ENCODE peak calls at places on chromosome 11, in six cellular contexts. P, I, O, U, E and H are unnamed samples.

GRCh38 chr11:27124514-27125264 is 84.1 kb downstream of the BBOX1 start:
- DNase-seq in P (peak), I (no peak), O (no peak), U (no peak), E (peak), H (no peak)

GRCh38 chr11:73478737-73479347 is 102.6 kb downstream of the RELT start:
- DNase-seq in P (peak), I (no peak), O (no peak), U (no peak), E (peak), H (no peak)

GRCh38 chr11:85531498-85531897 is 95.6 kb downstream of the DLG2 start:
- DNase-seq in P (no peak), I (no peak), O (no peak), U (no peak), E (no peak), H (no peak)

GRCh38 chr11:118437046-118437735 is 899 bp downstream of the KMT2A start:
- DNase-seq in P (peak), I (no peak), O (peak), U (peak), E (peak), H (no peak)

GRCh38 chr11:35598254-35599125 is 19.8 kb upstream of the FJX1 start:
- DNase-seq in P (peak), I (no peak), O (no peak), U (no peak), E (peak), H (no peak)

GRCh38 chr11:93528757-93529639 is 14.2 kb downstream of the SMCO4 start:
- DNase-seq in P (no peak), I (no peak), O (no peak), U (peak), E (no peak), H (no peak)

GRCh38 chr11:97732011-97732632 is 1288.6 kb upstream of the CNTN5 start:
- DNase-seq in P (no peak), I (no peak), O (no peak), U (no peak), E (no peak), H (no peak)

GRCh38 chr11:17391493-17392355 is 3.3 kb upstream of the KCNJ11 start:
- DNase-seq in P (no peak), I (no peak), O (no peak), U (no peak), E (no peak), H (no peak)

GRCh38 chr11:9219115-9219514 is 46.0 kb downstream of the DENND5A start:
- DNase-seq in P (peak), I (no peak), O (no peak), U (no peak), E (peak), H (no peak)

GRCh38 chr11:26931881-26932280 is 62.0 kb upstream of the FIBIN start:
- DNase-seq in P (no peak), I (no peak), O (no peak), U (no peak), E (no peak), H (no peak)

GRCh38 chr11:8062781-8063257 is 18.2 kb upstream of the TUB start:
- DNase-seq in P (no peak), I (no peak), O (peak), U (no peak), E (no peak), H (no peak)

GRCh38 chr11:60914620-60915249 is 777 bp downstream of the TMEM109 start:
- DNase-seq in P (peak), I (no peak), O (peak), U (peak), E (no peak), H (no peak)

GRCh38 chr11:109772846-109773400 is 320.3 kb upstream of the ZC3H12C start:
- DNase-seq in P (no peak), I (no peak), O (no peak), U (no peak), E (no peak), H (no peak)

GRCh38 chr11:13297917-13298356 is 20.3 kb downstream of the BMAL1 start:
- DNase-seq in P (no peak), I (no peak), O (no peak), U (no peak), E (no peak), H (no peak)

GRCh38 chr11:49316180-49316579 is 107.8 kb upstream of the FOLH1 start:
- DNase-seq in P (no peak), I (no peak), O (no peak), U (no peak), E (no peak), H (no peak)

GRCh38 chr11:82671451-82671850 is 62.2 kb downstream of the FAM181B start:
- DNase-seq in P (no peak), I (no peak), O (no peak), U (no peak), E (no peak), H (no peak)

GRCh38 chr11:126226334-126227084 is 14.9 kb downstream of the FAM118B start:
- DNase-seq in P (no peak), I (no peak), O (no peak), U (no peak), E (no peak), H (no peak)

GRCh38 chr11:111960916-111961315 is 23.8 kb downstream of the DIXDC1 start:
- DNase-seq in P (no peak), I (no peak), O (peak), U (no peak), E (peak), H (no peak)

GRCh38 chr11:14973621-14974020 is 1.5 kb upstream of the CALCA start:
- DNase-seq in P (peak), I (no peak), O (no peak), U (no peak), E (no peak), H (no peak)

GRCh38 chr11:2363816-2364370 is 13.2 kb upstream of the CD81 start:
- DNase-seq in P (no peak), I (no peak), O (no peak), U (no peak), E (no peak), H (no peak)

GRCh38 chr11:46696212-46696558 is 4.2 kb downstream of the ARHGAP1 start:
- DNase-seq in P (no peak), I (no peak), O (no peak), U (no peak), E (no peak), H (no peak)

GRCh38 chr11:46377831-46378230 is 3.6 kb upstream of the MDK start:
- DNase-seq in P (no peak), I (no peak), O (no peak), U (no peak), E (no peak), H (no peak)

GRCh38 chr11:103622296-103622695 is 414.1 kb upstream of the DDI1 start:
- DNase-seq in P (no peak), I (no peak), O (no peak), U (no peak), E (no peak), H (no peak)

GRCh38 chr11:68438658-68439259 is 21.8 kb upstream of the PPP6R3 start:
- DNase-seq in P (no peak), I (no peak), O (no peak), U (no peak), E (no peak), H (no peak)

GRCh38 chr11:64164392-64165312 is 1.3 kb downstream of the MACROD1 start:
- DNase-seq in P (no peak), I (no peak), O (peak), U (no peak), E (no peak), H (no peak)

GRCh38 chr11:64854534-64855502 is 10.4 kb upstream of the CDC42BPG start:
- DNase-seq in P (peak), I (no peak), O (peak), U (peak), E (peak), H (peak)

GRCh38 chr11:62508336-62509058 is 38.1 kb downstream of the AHNAK start:
- DNase-seq in P (peak), I (no peak), O (peak), U (peak), E (peak), H (no peak)

GRCh38 chr11:47995318-47995717 is 15.0 kb downstream of the PTPRJ start:
- DNase-seq in P (no peak), I (no peak), O (peak), U (no peak), E (peak), H (no peak)

GRCh38 chr11:1939006-1939626 is 8.0 kb upstream of the MRPL23 start:
- DNase-seq in P (no peak), I (no peak), O (no peak), U (peak), E (no peak), H (no peak)

GRCh38 chr11:74932797-74933196 is 16.1 kb downstream of the XRRA1 start:
- DNase-seq in P (peak), I (no peak), O (no peak), U (no peak), E (no peak), H (peak)

GRCh38 chr11:45233804-45234170 is 52.4 kb downstream of the SYT13 start:
- DNase-seq in P (no peak), I (no peak), O (no peak), U (no peak), E (no peak), H (no peak)

DNA sequence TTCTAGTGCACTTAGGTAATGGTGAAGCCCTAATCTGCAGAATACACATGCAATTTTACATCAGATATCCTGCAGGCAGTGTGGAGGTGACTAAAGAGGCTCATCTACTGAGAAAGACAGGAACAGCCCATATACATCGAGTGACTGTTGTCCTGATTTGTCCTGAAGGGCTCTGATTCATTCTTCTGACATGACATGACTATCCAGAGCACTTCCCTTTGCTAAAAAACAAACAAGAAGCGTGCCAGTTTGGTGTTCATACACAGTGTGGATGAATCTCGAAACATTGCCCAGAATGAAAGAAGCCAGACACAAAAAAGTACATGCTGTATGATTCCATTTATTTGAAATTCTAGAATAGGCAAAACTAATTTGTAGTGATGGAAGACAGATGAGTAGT is 48.0 kb upstream of the AMPD3 start:
- DNase-seq in P (peak), I (no peak), O (no peak), U (no peak), E (peak), H (no peak)
- H3K27ac ChIP-seq in P (peak), I (peak), O (no peak), U (no peak), E (peak), H (no peak)

GRCh38 chr11:11901917-11902316 is 60.1 kb downstream of the USP47 start:
- DNase-seq in P (no peak), I (no peak), O (no peak), U (no peak), E (no peak), H (no peak)

GRCh38 chr11:11898648-11899047 is 56.9 kb downstream of the USP47 start:
- DNase-seq in P (no peak), I (no peak), O (no peak), U (no peak), E (no peak), H (no peak)

GRCh38 chr11:11894486-11894885 is 52.7 kb downstream of the USP47 start:
- DNase-seq in P (peak), I (no peak), O (no peak), U (no peak), E (no peak), H (no peak)

GRCh38 chr11:11895672-11896071 is 53.9 kb downstream of the USP47 start:
- DNase-seq in P (peak), I (no peak), O (no peak), U (no peak), E (peak), H (no peak)

GRCh38 chr11:11899401-11899800 is 57.6 kb downstream of the USP47 start:
- DNase-seq in P (no peak), I (no peak), O (no peak), U (no peak), E (peak), H (no peak)
- TF ChIP-seq CTCF in P (no peak), I (no peak), O (no peak), U (no peak), E (no peak), H (no peak)

DNA sequence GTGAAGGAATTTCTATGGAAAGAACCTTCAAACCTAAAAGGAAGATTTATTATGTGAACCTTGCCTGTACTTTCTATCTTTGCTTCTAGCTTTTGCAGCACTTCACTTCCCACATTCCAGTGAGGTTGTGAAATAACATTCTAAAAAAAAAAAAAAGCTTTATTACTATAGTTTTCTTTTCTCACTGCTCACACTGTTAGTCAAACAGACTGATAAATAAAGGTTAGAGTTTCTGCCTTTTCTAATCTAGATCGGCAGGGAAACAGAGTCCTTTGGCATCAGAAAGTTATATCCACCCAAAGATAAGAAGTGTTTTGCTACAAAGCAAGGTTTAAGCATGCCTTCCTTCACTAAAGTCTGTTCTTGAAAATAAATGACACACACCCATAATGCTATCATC is 2.8 kb downstream of the AAMDC start:
- DNase-seq in P (peak), I (no peak), O (no peak), U (no peak), E (no peak), H (no peak)
- H3K27ac ChIP-seq in P (no peak), I (no peak), O (no peak), U (peak), E (no peak), H (no peak)

GRCh38 chr11:119720311-119720710 is 8.7 kb downstream of the NECTIN1 start:
- DNase-seq in P (no peak), I (no peak), O (no peak), U (no peak), E (no peak), H (no peak)

GRCh38 chr11:119723952-119724325 is 5.1 kb downstream of the NECTIN1 start:
- DNase-seq in P (no peak), I (no peak), O (no peak), U (no peak), E (no peak), H (no peak)

GRCh38 chr11:119723243-119723951 is 5.6 kb downstream of the NECTIN1 start:
- DNase-seq in P (no peak), I (no peak), O (no peak), U (no peak), E (no peak), H (no peak)

GRCh38 chr11:119722281-119722794 is 6.7 kb downstream of the NECTIN1 start:
- DNase-seq in P (no peak), I (no peak), O (peak), U (no peak), E (no peak), H (no peak)

DNA sequence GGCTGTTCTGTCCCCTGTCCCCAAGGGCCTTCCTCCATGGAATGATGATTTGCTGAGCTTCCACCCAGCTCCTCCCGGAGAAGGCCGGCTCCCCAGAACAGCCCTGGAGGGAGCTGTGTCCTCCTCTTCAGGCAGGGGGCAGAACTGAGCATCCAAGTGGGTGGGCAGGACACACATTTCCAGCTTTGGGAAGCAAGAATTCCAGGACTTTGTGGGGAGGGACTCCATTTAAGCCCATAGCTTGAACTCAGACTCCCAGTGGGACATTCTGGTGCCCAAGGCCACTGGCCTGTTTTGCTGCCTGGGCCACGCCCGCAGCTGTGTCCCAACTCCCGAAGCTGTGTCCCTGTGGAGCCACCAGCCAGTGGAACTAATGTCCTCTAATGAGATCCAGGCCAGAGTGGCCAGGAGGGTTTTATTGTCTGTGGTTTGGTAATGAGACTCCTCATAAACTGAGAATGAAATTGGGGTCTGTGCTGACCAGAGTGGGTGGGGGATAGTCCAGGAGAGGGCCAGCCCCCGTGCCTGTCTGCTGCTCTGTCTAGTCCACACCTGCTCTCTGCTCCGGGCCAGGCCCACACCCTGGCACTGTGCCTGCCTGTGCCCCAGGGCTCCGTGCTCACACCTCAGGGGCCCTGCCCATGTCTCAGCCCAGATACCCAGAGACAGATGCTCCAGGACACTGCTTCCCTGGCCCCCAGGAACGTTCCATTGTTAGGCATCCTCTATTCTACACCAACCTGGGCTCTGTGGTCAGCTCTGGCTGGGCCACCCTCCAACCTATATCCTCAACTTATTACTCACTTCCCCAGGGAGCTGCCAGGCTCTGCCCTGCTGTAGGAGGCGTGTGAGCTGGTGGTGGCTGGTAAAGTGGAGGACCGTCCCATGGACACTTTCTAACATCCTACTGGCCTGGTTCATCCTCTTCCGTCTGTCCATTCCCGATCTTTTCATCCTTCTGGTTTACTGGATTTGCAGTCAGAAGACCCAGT is 7.6 kb downstream of the NECTIN1 start:
- DNase-seq in P (no peak), I (no peak), O (peak), U (no peak), E (peak), H (no peak)
- TF ChIP-seq CTCF in P (peak), I (peak), O (peak), U (peak), E (no peak), H (peak)

DNA sequence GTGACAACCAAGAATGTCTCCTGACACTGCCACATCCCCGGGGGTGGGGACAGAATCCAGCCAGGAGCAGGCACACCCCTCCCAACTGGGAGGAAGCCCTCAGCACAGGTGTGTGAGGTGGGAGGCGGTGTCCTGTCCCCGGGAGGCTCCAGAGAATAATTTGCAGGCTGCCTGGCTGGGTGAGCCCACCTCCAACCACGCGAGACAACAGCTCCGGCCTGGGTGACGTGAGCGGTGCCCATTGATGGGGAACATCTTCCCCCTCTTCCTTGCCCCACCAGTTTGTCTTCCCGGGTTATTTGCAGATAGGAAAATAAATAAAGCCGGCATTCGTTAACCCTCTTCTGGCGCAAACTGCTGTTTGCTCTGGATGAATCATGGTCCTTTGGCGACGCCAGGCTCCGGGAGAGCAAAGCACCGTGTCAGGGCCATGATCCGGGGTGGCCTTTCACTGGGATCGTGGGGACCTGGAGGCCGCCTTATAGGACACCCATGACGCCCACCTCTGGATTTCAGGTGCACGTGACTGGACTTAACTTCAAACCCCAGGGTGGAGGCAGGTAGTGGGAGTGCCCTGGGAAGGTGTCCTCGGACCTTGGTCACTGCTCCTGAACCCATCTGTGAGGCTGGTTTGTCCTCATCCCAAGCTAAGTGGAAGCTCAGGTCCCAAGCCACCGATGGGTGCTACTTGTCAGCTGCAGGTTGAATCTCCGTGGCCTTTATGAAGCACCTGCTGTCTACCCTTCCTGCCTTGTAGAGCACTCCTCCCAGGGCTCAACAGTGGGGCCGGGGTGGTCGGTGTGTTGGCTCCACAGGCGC is 13.9 kb downstream of the CCND1 start:
- DNase-seq in P (peak), I (no peak), O (peak), U (no peak), E (peak), H (no peak)
- H3K27ac ChIP-seq in P (no peak), I (no peak), O (no peak), U (no peak), E (peak), H (peak)

DNA sequence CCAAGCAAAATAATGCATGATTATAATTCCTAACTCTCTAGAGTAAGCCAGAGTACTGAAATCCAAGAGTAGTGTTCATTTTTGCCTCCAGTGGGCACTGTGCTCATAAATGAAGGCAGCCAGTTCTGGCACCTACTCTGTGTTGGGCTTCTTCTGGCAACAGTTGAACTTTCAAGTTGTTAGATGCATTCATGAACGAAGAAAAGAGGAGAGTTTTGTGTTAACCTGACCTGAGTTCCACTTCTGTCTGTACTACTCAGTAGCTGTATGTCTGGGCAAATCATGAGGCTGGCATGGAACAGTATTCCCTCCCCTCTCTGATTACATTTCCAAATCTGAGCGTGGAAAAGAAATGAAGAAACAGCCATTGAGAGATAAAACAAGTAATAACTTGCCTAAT is 20.3 kb upstream of the TENM4 start:
- DNase-seq in P (peak), I (no peak), O (no peak), U (no peak), E (no peak), H (no peak)
- TF ChIP-seq CTCF in P (peak), I (no peak), O (no peak), U (peak), E (peak), H (peak)